ENCODE peak calls at places on chromosomes 2 and 18, in four cellular contexts. H, Z, X and Q are unnamed samples.

GRCh38 chr18:68454511-68455228 is 260.2 kb downstream of the TMX3 start:
- DNase-seq in H (no peak), X (no peak), Z (peak; percentile 29), Q (no peak)

GRCh38 chr2:164714471-164714870 is 93.2 kb upstream of the GRB14 start:
- DNase-seq in X (no peak), Z (no peak), H (no peak), Q (peak; percentile 47)

GRCh38 chr18:46946656-46947282 is 29.4 kb downstream of the KATNAL2 start:
- DNase-seq in H (peak; percentile 81), X (peak; percentile 83), Z (peak; percentile 91), Q (peak; percentile 94)

GRCh38 chr2:231902598-231902997 is 23.6 kb downstream of the NPPC start:
- DNase-seq in X (no peak), Z (no peak), H (no peak), Q (no peak)

GRCh38 chr18:9323750-9324445 is 10.7 kb upstream of the TWSG1 start:
- DNase-seq in Z (no peak), H (no peak), X (no peak), Q (peak; percentile 90)

GRCh38 chr2:35462226-35462983 is 893.2 kb upstream of the CRIM1 start:
- DNase-seq in Z (no peak), H (no peak), X (peak; percentile 8), Q (peak; percentile 6)

GRCh38 chr2:230323385-230324106 is 3.4 kb upstream of the SP140L start:
- DNase-seq in H (no peak), Z (no peak), X (no peak), Q (no peak)

GRCh38 chr2:8923173-8923572 is 80.3 kb downstream of the MBOAT2 start:
- DNase-seq in X (no peak), H (no peak), Z (no peak), Q (no peak)

GRCh38 chr2:33291278-33292013 is 185.0 kb upstream of the RASGRP3 start:
- DNase-seq in Z (peak; percentile 46), H (no peak), X (peak; percentile 57), Q (peak; percentile 81)

GRCh38 chr2:223027442-223027841 is 24.5 kb upstream of the KCNE4 start:
- DNase-seq in Z (no peak), X (no peak), H (no peak), Q (peak; percentile 66)

GRCh38 chr2:176178271-176178806 is 10.1 kb upstream of the HOXD1 start:
- DNase-seq in X (peak; percentile 67), Z (no peak), H (no peak), Q (peak; percentile 43)

GRCh38 chr2:76009484-76009883 is 298.8 kb upstream of the GCFC2 start:
- DNase-seq in H (no peak), Z (no peak), X (no peak), Q (no peak)

GRCh38 chr2:153499439-153499838 is 20.9 kb upstream of the RPRM start:
- DNase-seq in Z (no peak), H (no peak), X (no peak), Q (no peak)

GRCh38 chr2:100192300-100192699 is 49.9 kb upstream of the AFF3 start:
- DNase-seq in X (no peak), H (no peak), Z (no peak), Q (no peak)

GRCh38 chr2:98492441-98492840 is 47.8 kb downstream of the INPP4A start:
- DNase-seq in Z (no peak), X (no peak), H (no peak), Q (no peak)